ENCODE peak calls at places on chromosome 17, in seven cellular contexts. D is effector memory CD4-positive, alpha-beta T cell; P is tibial artery; Z is CD8-positive, alpha-beta memory T cell; Y is ovary; R is adipocyte; K is GM23248. M is an unnamed sample. For H3K4me1, the result is how much of the 10 kb centered on the place peaks cover.

GRCh38 chr17:75808905-75809621 is 24.5 kb downstream of the UNK start:
- DNase-seq in P (peak), D (no peak), Z (no peak), K (peak), R (peak), Y (no peak), M (peak)

GRCh38 chr17:27543958-27544349 is 87.0 kb upstream of the LGALS9 start:
- DNase-seq in D (no peak), P (no peak), Z (no peak), K (no peak), Y (no peak), R (no peak), M (no peak)

GRCh38 chr17:3558603-3559269 is 1.1 kb upstream of the TRPV3 start:
- DNase-seq in Z (peak), R (no peak), Y (no peak), D (peak), P (no peak), K (peak), M (no peak)

GRCh38 chr17:36837616-36838272 is 99.5 kb upstream of the LHX1 start:
- DNase-seq in R (no peak), D (no peak), Z (no peak), Y (no peak), K (no peak), P (no peak), M (no peak)

GRCh38 chr17:18158022-18158600 is 25.5 kb upstream of the ALKBH5 start:
- DNase-seq in D (peak), Z (peak), P (peak), K (peak), Y (peak), R (peak), M (peak)

GRCh38 chr17:67639997-67640396 is 77.7 kb upstream of the NOL11 start:
- DNase-seq in K (no peak), Y (peak), Z (no peak), D (no peak), R (no peak), P (no peak), M (no peak)

GRCh38 chr17:82520041-82520910 is 744 bp downstream of the FOXK2 start:
- DNase-seq in K (peak), D (peak), Y (peak), P (no peak), R (peak), Z (peak), M (peak)

GRCh38 chr17:41967141-41967920 is 736 bp downstream of the CNP start:
- DNase-seq in Z (no peak), K (peak), P (no peak), R (peak), D (peak), Y (peak), M (no peak)

GRCh38 chr17:58332720-58333395 is 4.3 kb upstream of the TSPOAP1 start:
- DNase-seq in R (no peak), Y (peak), D (no peak), Z (peak), P (no peak), K (no peak), M (no peak)

GRCh38 chr17:49525831-49526741 is 31.0 kb downstream of the NGFR start:
- DNase-seq in K (no peak), R (no peak), Z (no peak), P (peak), Y (no peak), D (no peak), M (no peak)

GRCh38 chr17:49523706-49524472 is 28.8 kb downstream of the NGFR start:
- DNase-seq in D (no peak), R (no peak), P (peak), K (peak), Z (peak), Y (no peak), M (peak)

GRCh38 chr17:49530118-49530517 is 35.0 kb downstream of the NGFR start:
- DNase-seq in Z (no peak), K (no peak), D (no peak), R (no peak), Y (no peak), P (no peak), M (no peak)

GRCh38 chr17:49527927-49528651 is 33.0 kb downstream of the NGFR start:
- DNase-seq in R (no peak), D (no peak), P (peak), K (no peak), Y (no peak), Z (no peak), M (peak)

GRCh38 chr17:49528966-49529365 is 33.9 kb downstream of the NGFR start:
- DNase-seq in P (peak), D (no peak), R (no peak), K (no peak), Z (no peak), Y (no peak), M (no peak)
- H3K4me1 ChIP-seq in P (under half), D (under half), R (under half), K (under half), Z (under half), Y (under half), M (under half)

GRCh38 chr17:30174556-30174955 is 57.9 kb downstream of the NSRP1 start:
- DNase-seq in Z (no peak), D (no peak), R (no peak), Y (no peak), K (no peak), P (no peak), M (no peak)
- H3K4me1 ChIP-seq in Z (under half), D (under half), R (under half), Y (under half), K (under half), P (under half), M (under half)

GRCh38 chr17:33832295-33832694 is 422.8 kb upstream of the CCL2 start:
- DNase-seq in Z (no peak), R (no peak), P (no peak), K (no peak), D (no peak), Y (no peak), M (no peak)
- H3K4me1 ChIP-seq in Z (under half), R (under half), P (under half), K (under half), D (under half), Y (under half), M (under half)

GRCh38 chr17:39097159-39097519 is 54.3 kb downstream of the PLXDC1 start:
- DNase-seq in Y (no peak), R (no peak), D (no peak), Z (no peak), K (no peak), P (no peak), M (no peak)

GRCh38 chr17:39097537-39097936 is 53.9 kb downstream of the PLXDC1 start:
- DNase-seq in R (no peak), P (no peak), K (no peak), Y (no peak), D (no peak), Z (no peak), M (no peak)

GRCh38 chr17:39095309-39095686 is 56.1 kb downstream of the PLXDC1 start:
- DNase-seq in D (no peak), R (peak), P (no peak), Y (no peak), K (peak), Z (no peak), M (no peak)

GRCh38 chr17:39094607-39095308 is 56.7 kb downstream of the PLXDC1 start:
- DNase-seq in Y (no peak), P (no peak), K (no peak), Z (peak), D (peak), R (no peak), M (no peak)

DNA sequence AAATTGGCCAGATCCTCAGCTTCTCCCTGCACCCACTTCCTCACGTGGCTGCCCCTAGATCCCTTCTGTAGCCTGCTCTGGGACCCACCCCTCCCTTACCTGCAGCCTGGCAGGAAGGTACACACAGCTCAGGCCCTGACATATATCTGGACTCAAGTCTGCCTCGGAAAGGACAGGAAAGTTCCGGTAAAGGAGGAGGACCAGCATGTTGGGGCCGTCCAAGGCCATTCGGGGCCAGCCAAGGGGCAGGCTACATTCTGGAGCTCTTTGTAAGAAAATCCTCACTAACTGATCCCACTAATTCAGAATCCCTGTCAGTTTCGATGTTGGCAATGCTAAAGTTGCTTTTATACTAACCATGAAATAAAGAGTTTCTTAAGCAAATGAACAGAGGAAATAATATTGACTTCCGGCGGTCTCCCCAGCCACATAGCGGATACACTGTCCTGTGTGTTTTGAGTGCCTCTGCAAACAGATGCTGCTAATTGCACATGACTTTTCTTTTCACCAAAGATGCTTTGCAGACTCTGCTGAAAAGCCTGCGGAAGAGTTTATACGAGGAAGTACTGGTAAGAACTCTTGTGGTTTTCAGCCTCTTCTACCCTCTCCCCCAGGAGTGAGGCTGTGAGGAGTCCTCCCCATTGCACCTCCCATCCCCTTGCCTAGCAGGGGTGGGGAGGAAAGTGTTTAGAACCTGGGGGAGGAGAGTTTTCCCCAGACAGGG is 54.8 kb downstream of the PLXDC1 start:
- DNase-seq in D (peak), Y (peak), R (no peak), K (no peak), Z (peak), P (no peak), M (no peak)
- H3K4me1 ChIP-seq in D (half or more), Y (under half), R (under half), K (under half), Z (half or more), P (under half), M (under half)

GRCh38 chr17:45308840-45309239 is 8.0 kb downstream of the MAP3K14 start:
- DNase-seq in R (no peak), D (no peak), Y (no peak), K (no peak), Z (no peak), P (no peak), M (no peak)

GRCh38 chr17:45310380-45311324 is 6.2 kb downstream of the MAP3K14 start:
- DNase-seq in D (no peak), K (no peak), Y (no peak), R (peak), P (no peak), Z (no peak), M (no peak)

GRCh38 chr17:45308016-45308365 is 8.8 kb downstream of the MAP3K14 start:
- DNase-seq in Y (no peak), R (no peak), K (no peak), P (no peak), Z (no peak), D (no peak), M (no peak)

GRCh38 chr17:45307290-45308015 is 9.4 kb downstream of the MAP3K14 start:
- DNase-seq in K (peak), R (peak), Z (no peak), Y (peak), P (no peak), D (peak), M (no peak)

GRCh38 chr17:45309400-45309799 is 7.4 kb downstream of the MAP3K14 start:
- DNase-seq in Y (no peak), D (no peak), R (no peak), P (no peak), K (no peak), Z (no peak), M (no peak)
- H3K4me1 ChIP-seq in Y (under half), D (under half), R (half or more), P (half or more), K (half or more), Z (half or more), M (under half)

DNA sequence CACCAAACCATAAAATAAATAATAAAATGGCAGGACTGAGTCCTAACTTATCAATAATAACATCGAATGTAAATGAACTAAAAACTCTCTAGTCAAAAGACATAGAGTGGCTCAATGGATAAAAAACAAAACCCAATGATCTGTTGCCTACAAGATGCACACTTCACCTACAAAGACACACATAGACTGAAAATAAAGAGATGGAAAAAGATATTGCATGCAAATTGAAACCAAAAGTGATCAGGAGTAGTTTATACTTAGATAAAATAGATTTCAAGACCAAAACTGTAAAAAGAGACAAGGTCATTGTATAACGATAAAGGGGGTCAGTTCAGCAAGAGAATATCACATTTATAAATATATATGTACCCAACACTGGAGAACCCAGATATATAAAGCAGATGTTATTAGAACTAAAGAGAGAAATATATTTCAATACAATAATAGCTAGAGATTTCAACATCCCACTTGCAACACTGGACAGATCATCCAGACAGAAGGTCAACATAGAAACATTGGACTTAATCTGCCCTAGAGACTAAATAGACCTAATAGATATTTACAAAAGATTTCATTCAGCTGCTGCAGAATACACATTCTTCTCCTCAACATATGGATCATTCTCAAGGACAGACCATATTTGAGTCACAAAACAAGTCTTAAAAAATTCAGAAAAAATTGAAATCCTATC is 29.8 kb downstream of the SLC47A2 start:
- DNase-seq in Z (no peak), R (peak), D (no peak), K (no peak), Y (no peak), P (no peak), M (no peak)
- H3K4me1 ChIP-seq in Z (under half), R (under half), D (under half), K (under half), Y (under half), P (under half), M (under half)

GRCh38 chr17:78346605-78347250 is 13.1 kb downstream of the SOCS3 start:
- DNase-seq in P (no peak), R (no peak), D (no peak), Y (no peak), Z (no peak), K (peak), M (no peak)

GRCh38 chr17:78348055-78348745 is 11.7 kb downstream of the SOCS3 start:
- DNase-seq in P (no peak), K (no peak), Z (no peak), R (no peak), D (no peak), Y (no peak), M (no peak)

GRCh38 chr17:78345791-78346494 is 13.9 kb downstream of the SOCS3 start:
- DNase-seq in R (no peak), Z (no peak), P (no peak), K (no peak), Y (no peak), D (no peak), M (no peak)

GRCh38 chr17:78345172-78345571 is 14.7 kb downstream of the SOCS3 start:
- DNase-seq in Z (no peak), D (no peak), P (no peak), K (no peak), Y (no peak), R (no peak), M (no peak)

DNA sequence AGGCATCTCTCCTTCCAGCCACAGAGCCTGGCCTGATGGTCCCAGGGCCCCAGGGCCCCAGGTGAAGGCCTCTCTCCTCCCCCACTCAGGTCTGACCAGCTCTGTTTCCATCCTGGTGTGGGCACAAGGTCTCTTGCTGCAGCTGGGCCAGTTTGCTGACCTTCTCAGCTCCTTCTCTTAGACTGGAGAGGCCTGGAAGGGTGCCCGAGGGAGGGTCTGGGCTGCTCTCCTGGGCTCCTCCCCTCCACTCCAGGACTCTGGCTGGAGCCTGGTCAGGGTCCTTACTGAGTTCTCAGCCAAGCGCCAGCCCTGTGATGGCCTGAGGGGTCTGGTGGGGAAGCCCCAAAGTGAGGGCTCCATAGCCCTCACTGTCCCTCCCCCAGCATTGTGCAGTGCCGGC is 12.4 kb downstream of the SOCS3 start:
- DNase-seq in Y (no peak), P (no peak), Z (no peak), D (no peak), R (no peak), K (no peak), M (no peak)
- H3K4me1 ChIP-seq in Y (under half), P (under half), Z (half or more), D (half or more), R (under half), K (under half), M (under half)